ENCODE peak calls at places on chromosomes 3 and 15, in six cellular contexts. One of them, this sample, is unnamed.

GRCh38 chr15:68418611-68419161 is 13.3 kb downstream of the ITGA11 start:
- DNase-seq in ascending aorta: no peak
- DNase-seq in retinal pigment epithelial cell: no peak
- DNase-seq in activated CD4-positive, alpha-beta T cell treated with anti-CD3 and anti-CD28 coated beads, Interleukin-2, amount 50 U/mL, for 1 hour: no peak
- DNase-seq in T-helper 1 cell: no peak
- DNase-seq in substantia nigra: no peak
- DNase-seq in this sample: no peak

GRCh38 chr3:126549861-126550487 is 8.8 kb downstream of the C3orf22 start:
- DNase-seq in T-helper 1 cell: no peak
- DNase-seq in activated CD4-positive, alpha-beta T cell treated with anti-CD3 and anti-CD28 coated beads, Interleukin-2, amount 50 U/mL, for 1 hour: no peak
- DNase-seq in ascending aorta: peak
- DNase-seq in retinal pigment epithelial cell: no peak
- DNase-seq in substantia nigra: no peak
- DNase-seq in this sample: no peak

GRCh38 chr15:55993804-55994539 is 560 bp upstream of the NEDD4 start:
- DNase-seq in ascending aorta: no peak
- DNase-seq in substantia nigra: peak
- DNase-seq in retinal pigment epithelial cell: peak
- DNase-seq in activated CD4-positive, alpha-beta T cell treated with anti-CD3 and anti-CD28 coated beads, Interleukin-2, amount 50 U/mL, for 1 hour: no peak
- DNase-seq in T-helper 1 cell: no peak
- DNase-seq in this sample: no peak

GRCh38 chr3:122247825-122248185 is 64.3 kb downstream of the CASR start:
- DNase-seq in substantia nigra: no peak
- DNase-seq in retinal pigment epithelial cell: no peak
- DNase-seq in T-helper 1 cell: no peak
- DNase-seq in activated CD4-positive, alpha-beta T cell treated with anti-CD3 and anti-CD28 coated beads, Interleukin-2, amount 50 U/mL, for 1 hour: no peak
- DNase-seq in ascending aorta: no peak
- DNase-seq in this sample: no peak

GRCh38 chr15:37765809-37766208 is 168.6 kb upstream of the TMCO5A start:
- DNase-seq in T-helper 1 cell: no peak
- DNase-seq in activated CD4-positive, alpha-beta T cell treated with anti-CD3 and anti-CD28 coated beads, Interleukin-2, amount 50 U/mL, for 1 hour: no peak
- DNase-seq in ascending aorta: no peak
- DNase-seq in substantia nigra: no peak
- DNase-seq in retinal pigment epithelial cell: no peak
- DNase-seq in this sample: no peak

GRCh38 chr3:71269896-71270295 is 313.6 kb downstream of the FOXP1 start:
- DNase-seq in activated CD4-positive, alpha-beta T cell treated with anti-CD3 and anti-CD28 coated beads, Interleukin-2, amount 50 U/mL, for 1 hour: no peak
- DNase-seq in substantia nigra: no peak
- DNase-seq in T-helper 1 cell: no peak
- DNase-seq in retinal pigment epithelial cell: peak
- DNase-seq in ascending aorta: no peak
- DNase-seq in this sample: no peak

GRCh38 chr3:35727179-35727578 is 87.9 kb downstream of the ARPP21 start:
- DNase-seq in activated CD4-positive, alpha-beta T cell treated with anti-CD3 and anti-CD28 coated beads, Interleukin-2, amount 50 U/mL, for 1 hour: no peak
- DNase-seq in ascending aorta: no peak
- DNase-seq in substantia nigra: no peak
- DNase-seq in retinal pigment epithelial cell: no peak
- DNase-seq in T-helper 1 cell: no peak
- DNase-seq in this sample: no peak

GRCh38 chr15:75666823-75667501 is 19.2 kb downstream of the SNX33 start:
- DNase-seq in retinal pigment epithelial cell: peak
- DNase-seq in ascending aorta: peak
- DNase-seq in activated CD4-positive, alpha-beta T cell treated with anti-CD3 and anti-CD28 coated beads, Interleukin-2, amount 50 U/mL, for 1 hour: no peak
- DNase-seq in T-helper 1 cell: no peak
- DNase-seq in substantia nigra: no peak
- DNase-seq in this sample: no peak

GRCh38 chr15:74211656-74212055 is 9.1 kb upstream of the STRA6 start:
- DNase-seq in activated CD4-positive, alpha-beta T cell treated with anti-CD3 and anti-CD28 coated beads, Interleukin-2, amount 50 U/mL, for 1 hour: no peak
- DNase-seq in T-helper 1 cell: no peak
- DNase-seq in ascending aorta: no peak
- DNase-seq in retinal pigment epithelial cell: no peak
- DNase-seq in substantia nigra: no peak
- DNase-seq in this sample: no peak

GRCh38 chr15:40323953-40324937 is 753 bp downstream of the INAFM2 start:
- DNase-seq in retinal pigment epithelial cell: no peak
- DNase-seq in substantia nigra: no peak
- DNase-seq in activated CD4-positive, alpha-beta T cell treated with anti-CD3 and anti-CD28 coated beads, Interleukin-2, amount 50 U/mL, for 1 hour: no peak
- DNase-seq in T-helper 1 cell: no peak
- DNase-seq in ascending aorta: no peak
- DNase-seq in this sample: no peak

GRCh38 chr15:41429003-41429890 is 12.4 kb downstream of the RTF1 start:
- DNase-seq in activated CD4-positive, alpha-beta T cell treated with anti-CD3 and anti-CD28 coated beads, Interleukin-2, amount 50 U/mL, for 1 hour: no peak
- DNase-seq in ascending aorta: no peak
- DNase-seq in T-helper 1 cell: no peak
- DNase-seq in retinal pigment epithelial cell: no peak
- DNase-seq in substantia nigra: no peak
- DNase-seq in this sample: no peak

GRCh38 chr3:45154641-45155147 is 8.5 kb upstream of the CDCP1 start:
- DNase-seq in ascending aorta: no peak
- DNase-seq in substantia nigra: no peak
- DNase-seq in activated CD4-positive, alpha-beta T cell treated with anti-CD3 and anti-CD28 coated beads, Interleukin-2, amount 50 U/mL, for 1 hour: no peak
- DNase-seq in retinal pigment epithelial cell: no peak
- DNase-seq in T-helper 1 cell: no peak
- DNase-seq in this sample: no peak

GRCh38 chr15:58520936-58521292 is 89.1 kb downstream of the LIPC start:
- DNase-seq in substantia nigra: no peak
- DNase-seq in activated CD4-positive, alpha-beta T cell treated with anti-CD3 and anti-CD28 coated beads, Interleukin-2, amount 50 U/mL, for 1 hour: no peak
- DNase-seq in retinal pigment epithelial cell: no peak
- DNase-seq in T-helper 1 cell: no peak
- DNase-seq in ascending aorta: no peak
- DNase-seq in this sample: no peak

GRCh38 chr3:190325923-190326322 is 3.7 kb upstream of the CLDN1 start:
- DNase-seq in activated CD4-positive, alpha-beta T cell treated with anti-CD3 and anti-CD28 coated beads, Interleukin-2, amount 50 U/mL, for 1 hour: no peak
- DNase-seq in ascending aorta: no peak
- DNase-seq in T-helper 1 cell: no peak
- DNase-seq in retinal pigment epithelial cell: no peak
- DNase-seq in substantia nigra: no peak
- DNase-seq in this sample: no peak

GRCh38 chr3:85603378-85603777 is 644.6 kb downstream of the CADM2 start:
- DNase-seq in substantia nigra: no peak
- DNase-seq in retinal pigment epithelial cell: peak
- DNase-seq in activated CD4-positive, alpha-beta T cell treated with anti-CD3 and anti-CD28 coated beads, Interleukin-2, amount 50 U/mL, for 1 hour: no peak
- DNase-seq in ascending aorta: no peak
- DNase-seq in T-helper 1 cell: no peak
- DNase-seq in this sample: no peak

GRCh38 chr3:157067114-157067513 is 92.8 kb downstream of the CCNL1 start:
- DNase-seq in ascending aorta: no peak
- DNase-seq in retinal pigment epithelial cell: no peak
- DNase-seq in substantia nigra: no peak
- DNase-seq in T-helper 1 cell: no peak
- DNase-seq in activated CD4-positive, alpha-beta T cell treated with anti-CD3 and anti-CD28 coated beads, Interleukin-2, amount 50 U/mL, for 1 hour: peak
- DNase-seq in this sample: no peak

GRCh38 chr3:194328080-194328571 is 23.0 kb downstream of the CPN2 start:
- DNase-seq in activated CD4-positive, alpha-beta T cell treated with anti-CD3 and anti-CD28 coated beads, Interleukin-2, amount 50 U/mL, for 1 hour: no peak
- DNase-seq in substantia nigra: no peak
- DNase-seq in T-helper 1 cell: no peak
- DNase-seq in retinal pigment epithelial cell: peak
- DNase-seq in ascending aorta: no peak
- DNase-seq in this sample: peak

GRCh38 chr15:33132722-33133345 is 61.7 kb downstream of the FMN1 start:
- DNase-seq in activated CD4-positive, alpha-beta T cell treated with anti-CD3 and anti-CD28 coated beads, Interleukin-2, amount 50 U/mL, for 1 hour: no peak
- DNase-seq in T-helper 1 cell: no peak
- DNase-seq in retinal pigment epithelial cell: no peak
- DNase-seq in substantia nigra: no peak
- DNase-seq in ascending aorta: no peak
- DNase-seq in this sample: no peak

GRCh38 chr3:47250309-47251060 is 32.1 kb downstream of the KIF9 start:
- DNase-seq in retinal pigment epithelial cell: no peak
- DNase-seq in activated CD4-positive, alpha-beta T cell treated with anti-CD3 and anti-CD28 coated beads, Interleukin-2, amount 50 U/mL, for 1 hour: no peak
- DNase-seq in T-helper 1 cell: no peak
- DNase-seq in substantia nigra: peak
- DNase-seq in ascending aorta: no peak
- DNase-seq in this sample: no peak

GRCh38 chr3:183328164-183328563 is 75.1 kb downstream of the B3GNT5 start:
- DNase-seq in ascending aorta: no peak
- DNase-seq in retinal pigment epithelial cell: no peak
- DNase-seq in T-helper 1 cell: no peak
- DNase-seq in activated CD4-positive, alpha-beta T cell treated with anti-CD3 and anti-CD28 coated beads, Interleukin-2, amount 50 U/mL, for 1 hour: no peak
- DNase-seq in substantia nigra: no peak
- DNase-seq in this sample: no peak